ENCODE peak calls at places on chromosomes 6 and 20, in five cellular contexts. One of them, this sample, is unnamed.

GRCh38 chr6:16559091-16559490 is 202.2 kb downstream of the ATXN1 start:
- DNase-seq in NCI-H1694: no peak
- DNase-seq in GM03348: no peak
- DNase-seq in activated gamma-delta T cell treated with anti-CD3 and anti-CD28 coated beads, Interleukin-2, amount 50 U/mL, for 16 hours: no peak
- DNase-seq in HEK293T: no peak
- DNase-seq in this sample: no peak

GRCh38 chr6:149093643-149094042 is 223.9 kb upstream of the TAB2 start:
- DNase-seq in NCI-H1694: no peak
- DNase-seq in GM03348: peak; percentile 42
- DNase-seq in activated gamma-delta T cell treated with anti-CD3 and anti-CD28 coated beads, Interleukin-2, amount 50 U/mL, for 16 hours: no peak
- DNase-seq in HEK293T: no peak
- DNase-seq in this sample: no peak

GRCh38 chr6:129094147-129094546 is 211.2 kb downstream of the LAMA2 start:
- DNase-seq in NCI-H1694: no peak
- DNase-seq in GM03348: no peak
- DNase-seq in activated gamma-delta T cell treated with anti-CD3 and anti-CD28 coated beads, Interleukin-2, amount 50 U/mL, for 16 hours: no peak
- DNase-seq in HEK293T: no peak
- DNase-seq in this sample: no peak

GRCh38 chr6:130598021-130598989 is 228.9 kb upstream of the SMLR1 start:
- DNase-seq in NCI-H1694: no peak
- DNase-seq in GM03348: peak; percentile 4
- DNase-seq in activated gamma-delta T cell treated with anti-CD3 and anti-CD28 coated beads, Interleukin-2, amount 50 U/mL, for 16 hours: no peak
- DNase-seq in HEK293T: no peak
- DNase-seq in this sample: no peak

GRCh38 chr6:49342410-49342809 is 120.6 kb downstream of the MMUT start:
- DNase-seq in NCI-H1694: no peak
- DNase-seq in GM03348: no peak
- DNase-seq in activated gamma-delta T cell treated with anti-CD3 and anti-CD28 coated beads, Interleukin-2, amount 50 U/mL, for 16 hours: no peak
- DNase-seq in HEK293T: no peak
- DNase-seq in this sample: no peak

GRCh38 chr20:1338096-1338495 is 9.2 kb upstream of the SDCBP2 start:
- DNase-seq in NCI-H1694: no peak
- DNase-seq in GM03348: no peak
- DNase-seq in activated gamma-delta T cell treated with anti-CD3 and anti-CD28 coated beads, Interleukin-2, amount 50 U/mL, for 16 hours: no peak
- DNase-seq in HEK293T: no peak
- DNase-seq in this sample: no peak

GRCh38 chr6:131383421-131384411 is 189.3 kb upstream of the ARG1 start:
- DNase-seq in NCI-H1694: no peak
- DNase-seq in GM03348: peak; percentile 80
- DNase-seq in activated gamma-delta T cell treated with anti-CD3 and anti-CD28 coated beads, Interleukin-2, amount 50 U/mL, for 16 hours: no peak
- DNase-seq in HEK293T: no peak
- DNase-seq in this sample: no peak

GRCh38 chr6:169287675-169288074 is 34.0 kb upstream of the THBS2 start:
- DNase-seq in NCI-H1694: no peak
- DNase-seq in GM03348: no peak
- DNase-seq in activated gamma-delta T cell treated with anti-CD3 and anti-CD28 coated beads, Interleukin-2, amount 50 U/mL, for 16 hours: no peak
- DNase-seq in HEK293T: no peak
- DNase-seq in this sample: no peak

GRCh38 chr6:48111143-48111506 is at the start of gene PTCHD4:
- DNase-seq in NCI-H1694: no peak
- DNase-seq in GM03348: peak; percentile 57
- DNase-seq in activated gamma-delta T cell treated with anti-CD3 and anti-CD28 coated beads, Interleukin-2, amount 50 U/mL, for 16 hours: no peak
- DNase-seq in HEK293T: peak; percentile 10
- DNase-seq in this sample: no peak

GRCh38 chr6:100257661-100258395 is 206.9 kb downstream of the SIM1 start:
- DNase-seq in NCI-H1694: no peak
- DNase-seq in GM03348: no peak
- DNase-seq in activated gamma-delta T cell treated with anti-CD3 and anti-CD28 coated beads, Interleukin-2, amount 50 U/mL, for 16 hours: no peak
- DNase-seq in HEK293T: peak; percentile 60
- DNase-seq in this sample: no peak

GRCh38 chr6:53828971-53829697 is 34.3 kb downstream of the LRRC1 start:
- DNase-seq in NCI-H1694: no peak
- DNase-seq in GM03348: no peak
- DNase-seq in activated gamma-delta T cell treated with anti-CD3 and anti-CD28 coated beads, Interleukin-2, amount 50 U/mL, for 16 hours: no peak
- DNase-seq in HEK293T: no peak
- DNase-seq in this sample: no peak

GRCh38 chr6:15400572-15401004 is 154.7 kb downstream of the JARID2 start:
- DNase-seq in NCI-H1694: peak; percentile 78
- DNase-seq in GM03348: peak; percentile 46
- DNase-seq in activated gamma-delta T cell treated with anti-CD3 and anti-CD28 coated beads, Interleukin-2, amount 50 U/mL, for 16 hours: no peak
- DNase-seq in HEK293T: peak; percentile 63
- DNase-seq in this sample: no peak

GRCh38 chr6:107991061-107991460 is 33.1 kb upstream of the SEC63 start:
- DNase-seq in NCI-H1694: no peak
- DNase-seq in GM03348: no peak
- DNase-seq in activated gamma-delta T cell treated with anti-CD3 and anti-CD28 coated beads, Interleukin-2, amount 50 U/mL, for 16 hours: no peak
- DNase-seq in HEK293T: no peak
- DNase-seq in this sample: no peak

GRCh38 chr6:44272999-44273566 is 2.8 kb downstream of the TMEM151B start:
- DNase-seq in NCI-H1694: no peak
- DNase-seq in GM03348: no peak
- DNase-seq in activated gamma-delta T cell treated with anti-CD3 and anti-CD28 coated beads, Interleukin-2, amount 50 U/mL, for 16 hours: no peak
- DNase-seq in HEK293T: no peak
- DNase-seq in this sample: no peak

GRCh38 chr20:53291548-53291947 is 302.1 kb downstream of the ZNF217 start:
- DNase-seq in NCI-H1694: no peak
- DNase-seq in GM03348: no peak
- DNase-seq in activated gamma-delta T cell treated with anti-CD3 and anti-CD28 coated beads, Interleukin-2, amount 50 U/mL, for 16 hours: no peak
- DNase-seq in HEK293T: peak; percentile 40
- DNase-seq in this sample: no peak

GRCh38 chr6:108114861-108115597 is 40.5 kb upstream of the OSTM1 start:
- DNase-seq in NCI-H1694: no peak
- DNase-seq in GM03348: peak; percentile 80
- DNase-seq in activated gamma-delta T cell treated with anti-CD3 and anti-CD28 coated beads, Interleukin-2, amount 50 U/mL, for 16 hours: no peak
- DNase-seq in HEK293T: no peak
- DNase-seq in this sample: no peak

GRCh38 chr6:15741405-15741804 is 78.6 kb upstream of the DTNBP1 start:
- DNase-seq in NCI-H1694: no peak
- DNase-seq in GM03348: no peak
- DNase-seq in activated gamma-delta T cell treated with anti-CD3 and anti-CD28 coated beads, Interleukin-2, amount 50 U/mL, for 16 hours: no peak
- DNase-seq in HEK293T: no peak
- DNase-seq in this sample: no peak

GRCh38 chr20:18314786-18315406 is 26.6 kb downstream of the ZNF133 start:
- DNase-seq in NCI-H1694: no peak
- DNase-seq in GM03348: peak; percentile 60
- DNase-seq in activated gamma-delta T cell treated with anti-CD3 and anti-CD28 coated beads, Interleukin-2, amount 50 U/mL, for 16 hours: no peak
- DNase-seq in HEK293T: no peak
- DNase-seq in this sample: no peak

GRCh38 chr6:28725890-28726348 is 197.9 kb downstream of the TRIM27 start:
- DNase-seq in NCI-H1694: no peak
- DNase-seq in GM03348: no peak
- DNase-seq in activated gamma-delta T cell treated with anti-CD3 and anti-CD28 coated beads, Interleukin-2, amount 50 U/mL, for 16 hours: no peak
- DNase-seq in HEK293T: peak; percentile 16
- DNase-seq in this sample: no peak

GRCh38 chr6:4041480-4041879 is 37.5 kb downstream of the FAM217A start:
- DNase-seq in NCI-H1694: no peak
- DNase-seq in GM03348: no peak
- DNase-seq in activated gamma-delta T cell treated with anti-CD3 and anti-CD28 coated beads, Interleukin-2, amount 50 U/mL, for 16 hours: no peak
- DNase-seq in HEK293T: no peak
- DNase-seq in this sample: no peak

GRCh38 chr6:36827261-36828079 is 11.8 kb downstream of the CPNE5 start:
- DNase-seq in NCI-H1694: no peak
- DNase-seq in GM03348: peak; percentile 48
- DNase-seq in activated gamma-delta T cell treated with anti-CD3 and anti-CD28 coated beads, Interleukin-2, amount 50 U/mL, for 16 hours: no peak
- DNase-seq in HEK293T: no peak
- DNase-seq in this sample: no peak

GRCh38 chr6:166998256-166999144 is 697 bp upstream of the CEP43 start:
- DNase-seq in NCI-H1694: no peak
- DNase-seq in GM03348: peak; percentile 12
- DNase-seq in activated gamma-delta T cell treated with anti-CD3 and anti-CD28 coated beads, Interleukin-2, amount 50 U/mL, for 16 hours: no peak
- DNase-seq in HEK293T: peak; percentile 24
- DNase-seq in this sample: peak; percentile 63

GRCh38 chr6:135497412-135498177 is at the start of gene AHI1:
- DNase-seq in NCI-H1694: peak; percentile 37
- DNase-seq in GM03348: peak; percentile 94
- DNase-seq in activated gamma-delta T cell treated with anti-CD3 and anti-CD28 coated beads, Interleukin-2, amount 50 U/mL, for 16 hours: peak; percentile 82
- DNase-seq in HEK293T: peak; percentile 97
- DNase-seq in this sample: peak; percentile 95

GRCh38 chr6:142378138-142378875 is 76.5 kb downstream of the ADGRG6 start:
- DNase-seq in NCI-H1694: no peak
- DNase-seq in GM03348: peak; percentile 50
- DNase-seq in activated gamma-delta T cell treated with anti-CD3 and anti-CD28 coated beads, Interleukin-2, amount 50 U/mL, for 16 hours: no peak
- DNase-seq in HEK293T: peak; percentile 48
- DNase-seq in this sample: no peak

GRCh38 chr20:39524371-39524911 is 562.3 kb downstream of the DHX35 start:
- DNase-seq in NCI-H1694: no peak
- DNase-seq in GM03348: no peak
- DNase-seq in activated gamma-delta T cell treated with anti-CD3 and anti-CD28 coated beads, Interleukin-2, amount 50 U/mL, for 16 hours: no peak
- DNase-seq in HEK293T: no peak
- DNase-seq in this sample: no peak

GRCh38 chr6:20873425-20874190 is 339.4 kb downstream of the CDKAL1 start:
- DNase-seq in NCI-H1694: no peak
- DNase-seq in GM03348: no peak
- DNase-seq in activated gamma-delta T cell treated with anti-CD3 and anti-CD28 coated beads, Interleukin-2, amount 50 U/mL, for 16 hours: no peak
- DNase-seq in HEK293T: no peak
- DNase-seq in this sample: no peak

GRCh38 chr6:72031471-72031870 is 145.1 kb downstream of the RIMS1 start:
- DNase-seq in NCI-H1694: no peak
- DNase-seq in GM03348: peak; percentile 13
- DNase-seq in activated gamma-delta T cell treated with anti-CD3 and anti-CD28 coated beads, Interleukin-2, amount 50 U/mL, for 16 hours: no peak
- DNase-seq in HEK293T: no peak
- DNase-seq in this sample: no peak

GRCh38 chr6:22008248-22008836 is 288.5 kb downstream of the PRL start:
- DNase-seq in NCI-H1694: no peak
- DNase-seq in GM03348: no peak
- DNase-seq in activated gamma-delta T cell treated with anti-CD3 and anti-CD28 coated beads, Interleukin-2, amount 50 U/mL, for 16 hours: no peak
- DNase-seq in HEK293T: no peak
- DNase-seq in this sample: no peak

GRCh38 chr6:169936355-169936975 is 185.0 kb downstream of the ERMARD start:
- DNase-seq in NCI-H1694: no peak
- DNase-seq in GM03348: no peak
- DNase-seq in activated gamma-delta T cell treated with anti-CD3 and anti-CD28 coated beads, Interleukin-2, amount 50 U/mL, for 16 hours: no peak
- DNase-seq in HEK293T: no peak
- DNase-seq in this sample: no peak

GRCh38 chr20:61731363-61732181 is 334.1 kb downstream of the TAF4 start:
- DNase-seq in NCI-H1694: no peak
- DNase-seq in GM03348: peak; percentile 86
- DNase-seq in activated gamma-delta T cell treated with anti-CD3 and anti-CD28 coated beads, Interleukin-2, amount 50 U/mL, for 16 hours: no peak
- DNase-seq in HEK293T: no peak
- DNase-seq in this sample: no peak

GRCh38 chr6:31776961-31777666 is at the start of gene VWA7:
- DNase-seq in NCI-H1694: no peak
- DNase-seq in GM03348: peak; percentile 85
- DNase-seq in activated gamma-delta T cell treated with anti-CD3 and anti-CD28 coated beads, Interleukin-2, amount 50 U/mL, for 16 hours: peak; percentile 74
- DNase-seq in HEK293T: peak; percentile 65
- DNase-seq in this sample: no peak

GRCh38 chr20:36836591-36837329 is 39.2 kb upstream of the TLDC2 start:
- DNase-seq in NCI-H1694: peak; percentile 73
- DNase-seq in GM03348: no peak
- DNase-seq in activated gamma-delta T cell treated with anti-CD3 and anti-CD28 coated beads, Interleukin-2, amount 50 U/mL, for 16 hours: no peak
- DNase-seq in HEK293T: peak; percentile 78
- DNase-seq in this sample: peak; percentile 13

GRCh38 chr20:31674895-31675827 is 37.4 kb downstream of the COX4I2 start:
- DNase-seq in NCI-H1694: no peak
- DNase-seq in GM03348: peak; percentile 53
- DNase-seq in activated gamma-delta T cell treated with anti-CD3 and anti-CD28 coated beads, Interleukin-2, amount 50 U/mL, for 16 hours: peak; percentile 56
- DNase-seq in HEK293T: no peak
- DNase-seq in this sample: peak; percentile 65

GRCh38 chr6:63372951-63373533 is 53.3 kb upstream of the LGSN start:
- DNase-seq in NCI-H1694: no peak
- DNase-seq in GM03348: no peak
- DNase-seq in activated gamma-delta T cell treated with anti-CD3 and anti-CD28 coated beads, Interleukin-2, amount 50 U/mL, for 16 hours: no peak
- DNase-seq in HEK293T: no peak
- DNase-seq in this sample: no peak